ENCODE peak calls at places on chromosomes 7 and 10, in four cellular contexts. One of them, this sample, is unnamed.

GRCh38 chr7:371119-371778 is 81.3 kb downstream of the FOXL3 start:
- DNase-seq in right lobe of liver: peak; percentile 38
- DNase-seq in keratinocyte: no peak
- DNase-seq in GM13977: no peak
- DNase-seq in this sample: no peak

GRCh38 chr10:6229290-6229689 is 26.6 kb downstream of the PFKFB3 start:
- DNase-seq in right lobe of liver: no peak
- DNase-seq in keratinocyte: no peak
- DNase-seq in GM13977: no peak
- DNase-seq in this sample: no peak

GRCh38 chr10:124918906-124919305 is 23.0 kb upstream of the ZRANB1 start:
- DNase-seq in right lobe of liver: no peak
- DNase-seq in keratinocyte: no peak
- DNase-seq in GM13977: no peak
- DNase-seq in this sample: no peak

GRCh38 chr7:4909891-4910290 is 26.4 kb upstream of the RADIL start:
- DNase-seq in right lobe of liver: no peak
- DNase-seq in keratinocyte: no peak
- DNase-seq in GM13977: no peak
- DNase-seq in this sample: no peak

GRCh38 chr10:89367529-89367928 is 10.3 kb upstream of the IFIT1B start:
- DNase-seq in right lobe of liver: no peak
- DNase-seq in keratinocyte: no peak
- DNase-seq in GM13977: peak; percentile 61
- DNase-seq in this sample: peak; percentile 59

GRCh38 chr7:15503603-15504280 is 58.1 kb downstream of the AGMO start:
- DNase-seq in right lobe of liver: no peak
- DNase-seq in keratinocyte: no peak
- DNase-seq in GM13977: no peak
- DNase-seq in this sample: no peak

GRCh38 chr7:43112941-43113621 is 634 bp downstream of the HECW1 start:
- DNase-seq in right lobe of liver: no peak
- DNase-seq in keratinocyte: no peak
- DNase-seq in GM13977: peak; percentile 57
- DNase-seq in this sample: peak; percentile 45

GRCh38 chr7:159136013-159136412 is 8.7 kb downstream of the VIPR2 start:
- DNase-seq in right lobe of liver: peak; percentile 2
- DNase-seq in keratinocyte: no peak
- DNase-seq in GM13977: no peak
- DNase-seq in this sample: no peak

GRCh38 chr7:92749327-92749730 is 87.0 kb downstream of the CDK6 start:
- DNase-seq in right lobe of liver: no peak
- DNase-seq in keratinocyte: no peak
- DNase-seq in GM13977: no peak
- DNase-seq in this sample: no peak

GRCh38 chr10:100995171-100995570 is 4.4 kb upstream of the LZTS2 start:
- DNase-seq in right lobe of liver: no peak
- DNase-seq in keratinocyte: no peak
- DNase-seq in GM13977: no peak
- DNase-seq in this sample: no peak

GRCh38 chr10:127405221-127405620 is 143.9 kb upstream of the NPS start:
- DNase-seq in right lobe of liver: no peak
- DNase-seq in keratinocyte: no peak
- DNase-seq in GM13977: no peak
- DNase-seq in this sample: no peak

GRCh38 chr10:96673318-96674099 is 46.8 kb downstream of the PIK3AP1 start:
- DNase-seq in right lobe of liver: peak; percentile 71
- DNase-seq in keratinocyte: no peak
- DNase-seq in GM13977: no peak
- DNase-seq in this sample: peak; percentile 46

GRCh38 chr7:151705744-151706567 is 171.0 kb downstream of the PRKAG2 start:
- DNase-seq in right lobe of liver: peak; percentile 45
- DNase-seq in keratinocyte: peak; percentile 70
- DNase-seq in GM13977: peak; percentile 68
- DNase-seq in this sample: peak; percentile 47

GRCh38 chr10:93039721-93040120 is 20.9 kb upstream of the CYP26C1 start:
- DNase-seq in right lobe of liver: no peak
- DNase-seq in keratinocyte: no peak
- DNase-seq in GM13977: peak; percentile 67
- DNase-seq in this sample: peak; percentile 66
- TF ChIP-seq CTCF in right lobe of liver: peak; percentile 54
- TF ChIP-seq CTCF in keratinocyte: peak; percentile 80
- TF ChIP-seq CTCF in GM13977: peak; percentile 55
- TF ChIP-seq CTCF in this sample: peak; percentile 59

GRCh38 chr7:128945668-128946366 is 8.1 kb downstream of the IRF5 start:
- DNase-seq in right lobe of liver: no peak
- DNase-seq in keratinocyte: no peak
- DNase-seq in GM13977: no peak
- DNase-seq in this sample: no peak

GRCh38 chr7:128946936-128947830 is 9.5 kb downstream of the IRF5 start:
- DNase-seq in right lobe of liver: no peak
- DNase-seq in keratinocyte: no peak
- DNase-seq in GM13977: no peak
- DNase-seq in this sample: no peak

GRCh38 chr7:128948312-128948973 is 10.7 kb downstream of the IRF5 start:
- DNase-seq in right lobe of liver: no peak
- DNase-seq in keratinocyte: no peak
- DNase-seq in GM13977: no peak
- DNase-seq in this sample: no peak

GRCh38 chr7:128948976-128949760 is 11.4 kb downstream of the IRF5 start:
- DNase-seq in right lobe of liver: no peak
- DNase-seq in keratinocyte: no peak
- DNase-seq in GM13977: no peak
- DNase-seq in this sample: no peak

DNA sequence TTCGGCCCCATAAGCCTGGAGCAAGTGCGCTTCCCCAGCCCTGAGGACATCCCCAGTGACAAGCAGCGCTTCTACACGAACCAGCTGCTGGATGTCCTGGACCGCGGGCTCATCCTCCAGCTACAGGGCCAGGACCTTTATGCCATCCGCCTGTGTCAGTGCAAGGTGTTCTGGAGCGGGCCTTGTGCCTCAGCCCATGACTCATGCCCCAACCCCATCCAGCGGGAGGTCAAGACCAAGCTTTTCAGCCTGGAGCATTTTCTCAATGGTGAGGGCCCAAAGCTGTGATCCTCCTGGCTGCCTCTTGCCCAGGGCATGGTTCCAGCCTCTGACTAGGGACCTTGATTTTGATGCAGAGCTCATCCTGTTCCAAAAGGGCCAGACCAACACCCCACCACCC is 10.1 kb downstream of the IRF5 start:
- DNase-seq in right lobe of liver: no peak
- DNase-seq in keratinocyte: no peak
- DNase-seq in GM13977: no peak
- DNase-seq in this sample: no peak
- TF ChIP-seq CTCF in right lobe of liver: no peak
- TF ChIP-seq CTCF in keratinocyte: no peak
- TF ChIP-seq CTCF in GM13977: no peak
- TF ChIP-seq CTCF in this sample: no peak

GRCh38 chr10:11163990-11164805 is 146.5 kb downstream of the CELF2 start:
- DNase-seq in right lobe of liver: no peak
- DNase-seq in keratinocyte: no peak
- DNase-seq in GM13977: no peak
- DNase-seq in this sample: no peak

GRCh38 chr10:11168423-11169100 is 150.9 kb downstream of the CELF2 start:
- DNase-seq in right lobe of liver: no peak
- DNase-seq in keratinocyte: no peak
- DNase-seq in GM13977: no peak
- DNase-seq in this sample: no peak

GRCh38 chr10:11164806-11165590 is 147.3 kb downstream of the CELF2 start:
- DNase-seq in right lobe of liver: peak; percentile 63
- DNase-seq in keratinocyte: no peak
- DNase-seq in GM13977: peak; percentile 82
- DNase-seq in this sample: peak; percentile 70

GRCh38 chr10:11167233-11167979 is 149.7 kb downstream of the CELF2 start:
- DNase-seq in right lobe of liver: no peak
- DNase-seq in keratinocyte: no peak
- DNase-seq in GM13977: no peak
- DNase-seq in this sample: no peak

DNA sequence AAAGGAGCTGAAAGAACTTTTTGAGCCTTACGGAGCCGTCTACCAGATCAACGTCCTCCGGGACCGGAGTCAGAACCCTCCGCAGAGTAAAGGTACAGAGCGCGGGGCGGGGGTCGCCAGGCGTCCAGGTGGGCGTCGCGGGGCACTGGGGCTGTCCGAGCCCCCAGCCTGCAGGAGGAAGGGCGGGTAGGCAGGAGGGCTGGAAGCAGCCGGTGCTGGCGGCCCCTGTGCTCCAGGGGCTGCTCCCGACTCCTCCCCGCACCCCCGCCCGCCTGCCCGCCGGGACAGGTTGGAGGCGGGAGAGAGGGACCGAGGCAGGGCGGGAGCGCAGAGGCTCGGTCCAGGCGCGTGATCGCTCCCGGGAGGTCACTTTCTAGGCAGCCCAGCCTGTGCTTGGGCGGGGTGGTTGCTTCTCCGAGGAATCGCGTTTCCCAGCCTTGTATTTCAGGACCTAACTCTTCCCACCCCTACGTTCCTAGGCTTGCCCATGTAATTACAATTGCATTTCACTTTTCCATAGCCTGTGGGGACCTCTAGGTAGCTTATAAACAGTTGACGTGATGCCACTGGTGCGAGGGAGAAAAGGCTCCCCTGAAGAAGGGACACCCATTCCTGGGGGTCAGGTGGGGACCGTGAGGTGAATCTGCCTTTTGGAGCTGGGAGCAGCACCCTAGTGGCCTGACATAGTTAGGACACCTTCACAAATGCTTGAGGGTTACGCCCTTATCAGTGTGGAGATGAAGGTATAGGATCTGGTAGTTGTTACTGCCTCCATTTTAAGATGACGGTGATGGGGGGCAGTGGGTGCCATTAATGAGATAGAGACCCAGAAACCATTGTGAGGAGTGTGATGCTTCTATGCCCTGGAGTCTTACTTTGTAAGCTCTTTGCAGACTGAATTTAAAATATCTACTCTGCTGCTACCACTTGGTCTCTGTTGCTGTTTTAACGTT is 148.2 kb downstream of the CELF2 start:
- DNase-seq in right lobe of liver: no peak
- DNase-seq in keratinocyte: no peak
- DNase-seq in GM13977: peak; percentile 83
- DNase-seq in this sample: peak; percentile 72
- TF ChIP-seq CTCF in right lobe of liver: peak; percentile 26
- TF ChIP-seq CTCF in keratinocyte: peak; percentile 57
- TF ChIP-seq CTCF in GM13977: peak; percentile 68
- TF ChIP-seq CTCF in this sample: peak; percentile 56

GRCh38 chr7:100791881-100792666 is 35.2 kb downstream of the EPHB4 start:
- DNase-seq in right lobe of liver: no peak
- DNase-seq in keratinocyte: no peak
- DNase-seq in GM13977: no peak
- DNase-seq in this sample: no peak

GRCh38 chr7:100785878-100786277 is 41.4 kb downstream of the EPHB4 start:
- DNase-seq in right lobe of liver: no peak
- DNase-seq in keratinocyte: no peak
- DNase-seq in GM13977: no peak
- DNase-seq in this sample: no peak

GRCh38 chr7:100793806-100794660 is 33.3 kb downstream of the EPHB4 start:
- DNase-seq in right lobe of liver: no peak
- DNase-seq in keratinocyte: no peak
- DNase-seq in GM13977: no peak
- DNase-seq in this sample: no peak

GRCh38 chr7:100786323-100786722 is 41.0 kb downstream of the EPHB4 start:
- DNase-seq in right lobe of liver: no peak
- DNase-seq in keratinocyte: no peak
- DNase-seq in GM13977: no peak
- DNase-seq in this sample: no peak

DNA sequence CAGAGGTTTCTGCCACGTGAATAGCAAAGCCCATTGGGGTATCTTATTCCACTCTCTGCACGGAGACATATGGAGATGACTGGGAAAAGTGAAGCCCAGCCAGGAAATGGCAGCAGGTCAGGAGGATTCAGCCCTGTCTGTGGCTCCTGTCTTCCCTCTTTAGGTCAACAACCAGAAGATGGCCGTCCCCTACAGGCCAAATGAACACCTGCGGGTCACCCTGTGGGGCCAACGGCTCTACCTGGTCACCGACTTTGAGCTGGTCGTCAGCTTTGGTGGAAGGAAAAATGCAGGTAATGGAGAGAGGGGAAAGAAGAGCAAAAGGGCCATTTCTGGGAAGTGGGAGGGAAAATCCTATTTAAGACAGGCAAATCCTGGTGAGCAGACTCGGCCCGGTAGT is 38.3 kb downstream of the EPHB4 start:
- DNase-seq in right lobe of liver: no peak
- DNase-seq in keratinocyte: no peak
- DNase-seq in GM13977: no peak
- DNase-seq in this sample: no peak
- TF ChIP-seq CTCF in right lobe of liver: no peak
- TF ChIP-seq CTCF in keratinocyte: no peak
- TF ChIP-seq CTCF in GM13977: no peak
- TF ChIP-seq CTCF in this sample: no peak

GRCh38 chr7:50418526-50418925 is 31.6 kb downstream of the FIGNL1 start:
- DNase-seq in right lobe of liver: no peak
- DNase-seq in keratinocyte: no peak
- DNase-seq in GM13977: no peak
- DNase-seq in this sample: no peak
- TF ChIP-seq CTCF in right lobe of liver: no peak
- TF ChIP-seq CTCF in keratinocyte: no peak
- TF ChIP-seq CTCF in GM13977: no peak
- TF ChIP-seq CTCF in this sample: no peak

GRCh38 chr10:117537436-117537903 is 5.1 kb upstream of the EMX2 start:
- DNase-seq in right lobe of liver: no peak
- DNase-seq in keratinocyte: no peak
- DNase-seq in GM13977: peak; percentile 77
- DNase-seq in this sample: peak; percentile 54
- TF ChIP-seq CTCF in right lobe of liver: peak; percentile 61
- TF ChIP-seq CTCF in keratinocyte: peak; percentile 69
- TF ChIP-seq CTCF in GM13977: peak; percentile 73
- TF ChIP-seq CTCF in this sample: peak; percentile 57